ENCODE peak calls at places on chromosomes 11 and 22, in eight cellular contexts. M is sigmoid colon, Y is heart left ventricle, I is body of pancreas, Z is gastrocnemius medialis, K is esophagus muscularis mucosa, B is prostate gland, X is esophagus squamous epithelium. J is an unnamed sample. For H3K4me1, the result is how much of the 10 kb centered on the place peaks cover.

GRCh38 chr11:35235944-35236666 is 97.1 kb downstream of the CD44 start:
- DNase-seq in Z (no peak), M (no peak), X (no peak), Y (no peak), B (no peak), K (no peak), I (peak), J (no peak)

GRCh38 chr11:75495749-75496641 is 29.7 kb downstream of the GDPD5 start:
- DNase-seq in X (no peak), K (no peak), B (no peak), Y (no peak), M (no peak), Z (no peak), I (no peak), J (no peak)

GRCh38 chr22:27776410-27776958 is 25.1 kb downstream of the MN1 start:
- DNase-seq in Y (no peak), Z (no peak), I (no peak), B (no peak), M (no peak), K (no peak), X (no peak), J (no peak)

GRCh38 chr11:123659311-123659710 is 4.9 kb upstream of the SCN3B start:
- DNase-seq in X (no peak), M (no peak), K (no peak), Y (no peak), B (no peak), I (no peak), Z (no peak), J (no peak)

GRCh38 chr11:57763568-57763967 is 2.0 kb downstream of the CTNND1 start:
- DNase-seq in X (no peak), Z (no peak), M (no peak), Y (no peak), K (no peak), B (peak), I (no peak), J (no peak)

GRCh38 chr11:106077609-106078517 is at the start of gene AASDHPPT:
- DNase-seq in M (no peak), B (peak), I (peak), K (no peak), Y (no peak), X (no peak), Z (peak), J (no peak)

GRCh38 chr11:126355926-126356897 is 726 bp downstream of the ST3GAL4 start:
- DNase-seq in B (no peak), Y (peak), X (no peak), M (peak), I (no peak), K (no peak), Z (no peak), J (peak)

GRCh38 chr22:20033045-20033706 is 12.3 kb downstream of the TANGO2 start:
- DNase-seq in X (no peak), I (peak), Z (no peak), K (no peak), M (no peak), B (no peak), Y (peak), J (no peak)

GRCh38 chr11:117232911-117233409 is 489 bp downstream of the RNF214 start:
- DNase-seq in X (no peak), M (peak), Z (no peak), K (no peak), Y (no peak), B (no peak), I (no peak), J (peak)

GRCh38 chr11:20658135-20658534 is 11.3 kb upstream of the NELL1 start:
- DNase-seq in I (no peak), K (no peak), X (no peak), Y (no peak), B (no peak), M (no peak), Z (no peak), J (no peak)

DNA sequence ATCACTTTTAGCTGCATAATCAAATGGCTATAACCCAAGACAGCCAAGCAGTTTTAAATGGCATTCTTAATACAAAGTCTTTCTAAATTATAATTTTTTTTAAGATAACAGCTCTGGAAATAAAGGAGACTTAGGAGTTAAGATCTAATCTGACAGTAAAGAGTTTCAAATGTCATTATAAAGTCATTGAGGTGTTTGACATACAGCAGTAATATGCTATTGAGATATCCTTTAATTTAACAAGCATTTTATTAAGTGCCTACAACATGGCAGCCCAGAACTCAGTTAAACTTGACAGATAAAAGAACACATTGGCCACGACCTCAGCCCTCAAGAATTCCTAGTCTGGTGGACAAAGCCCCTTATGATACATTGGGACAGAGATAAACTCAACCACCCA is 163.0 kb upstream of the FAT3 start:
- DNase-seq in Z (no peak), I (no peak), M (no peak), K (no peak), Y (no peak), X (no peak), B (no peak), J (no peak)
- H3K4me1 ChIP-seq in Z (under half), I (under half), M (under half), K (under half), Y (under half), X (under half), B (under half), J (under half)

GRCh38 chr11:614091-614582 is 1.6 kb downstream of the IRF7 start:
- DNase-seq in K (no peak), I (no peak), B (no peak), M (no peak), X (no peak), Y (no peak), Z (no peak), J (no peak)

GRCh38 chr11:612961-613300 is 2.8 kb downstream of the IRF7 start:
- DNase-seq in I (no peak), Z (no peak), B (no peak), Y (no peak), K (no peak), M (no peak), X (no peak), J (no peak)

GRCh38 chr11:611001-611996 is 4.5 kb downstream of the IRF7 start:
- DNase-seq in K (no peak), B (no peak), I (no peak), Z (no peak), X (no peak), Y (no peak), M (no peak), J (no peak)

GRCh38 chr11:613369-613968 is 2.3 kb downstream of the IRF7 start:
- DNase-seq in I (peak), K (no peak), Z (no peak), B (peak), Y (peak), X (peak), M (no peak), J (peak)

GRCh38 chr11:612201-612960 is 3.4 kb downstream of the IRF7 start:
- DNase-seq in Z (peak), K (no peak), X (no peak), Y (no peak), B (no peak), M (no peak), I (no peak), J (no peak)
- TF ChIP-seq POLR2A in Z (no peak), K (no peak), X (no peak), Y (no peak), B (no peak), M (no peak), I (no peak), J (no peak)

GRCh38 chr11:44865866-44866272 is 84.8 kb downstream of the TP53I11 start:
- DNase-seq in Z (no peak), X (no peak), B (peak), I (peak), K (no peak), Y (peak), M (peak), J (no peak)

GRCh38 chr11:44860967-44861828 is 89.5 kb downstream of the TP53I11 start:
- DNase-seq in B (no peak), X (no peak), K (no peak), I (no peak), M (peak), Y (no peak), Z (no peak), J (no peak)

GRCh38 chr11:44862546-44863101 is 88.1 kb downstream of the TP53I11 start:
- DNase-seq in M (no peak), I (no peak), X (no peak), B (no peak), Z (no peak), Y (no peak), K (no peak), J (no peak)

GRCh38 chr11:44861829-44862545 is 88.7 kb downstream of the TP53I11 start:
- DNase-seq in K (peak), Z (peak), M (peak), I (peak), B (no peak), X (no peak), Y (peak), J (peak)

DNA sequence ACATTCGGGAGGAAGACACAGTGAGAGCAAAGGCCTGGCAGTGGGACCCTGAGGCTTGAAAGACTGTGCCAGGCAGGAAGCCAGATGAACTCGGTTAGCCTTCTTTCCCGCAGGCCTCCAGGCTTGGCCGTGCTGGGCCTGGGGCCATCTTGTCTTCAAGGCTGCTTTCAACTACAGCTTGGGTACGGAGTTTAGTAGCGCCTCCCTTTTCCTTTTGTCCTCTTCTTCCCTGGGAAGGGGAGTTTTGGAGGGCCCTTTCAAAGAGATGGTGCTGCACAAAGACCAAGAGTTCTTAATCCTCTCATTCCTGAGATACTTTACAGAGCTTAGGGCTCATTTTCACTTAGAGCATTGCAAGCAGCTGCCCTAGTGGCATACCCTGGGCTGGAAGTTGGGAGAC is 87.5 kb downstream of the TP53I11 start:
- DNase-seq in B (no peak), Z (no peak), M (no peak), K (no peak), I (no peak), X (no peak), Y (no peak), J (no peak)
- H3K4me1 ChIP-seq in B (under half), Z (under half), M (half or more), K (half or more), I (under half), X (under half), Y (under half), J (under half)

GRCh38 chr11:62688481-62688880 is 849 bp downstream of the LRRN4CL start:
- DNase-seq in B (no peak), K (no peak), X (no peak), M (no peak), I (no peak), Z (no peak), Y (no peak), J (no peak)

GRCh38 chr11:62694455-62695167 is 5.3 kb upstream of the LRRN4CL start:
- DNase-seq in Z (peak), Y (peak), B (peak), X (no peak), K (peak), M (peak), I (peak), J (peak)

GRCh38 chr11:62687508-62688396 is 1.6 kb downstream of the LRRN4CL start:
- DNase-seq in Y (no peak), B (no peak), I (no peak), M (peak), K (no peak), X (no peak), Z (no peak), J (peak)

DNA sequence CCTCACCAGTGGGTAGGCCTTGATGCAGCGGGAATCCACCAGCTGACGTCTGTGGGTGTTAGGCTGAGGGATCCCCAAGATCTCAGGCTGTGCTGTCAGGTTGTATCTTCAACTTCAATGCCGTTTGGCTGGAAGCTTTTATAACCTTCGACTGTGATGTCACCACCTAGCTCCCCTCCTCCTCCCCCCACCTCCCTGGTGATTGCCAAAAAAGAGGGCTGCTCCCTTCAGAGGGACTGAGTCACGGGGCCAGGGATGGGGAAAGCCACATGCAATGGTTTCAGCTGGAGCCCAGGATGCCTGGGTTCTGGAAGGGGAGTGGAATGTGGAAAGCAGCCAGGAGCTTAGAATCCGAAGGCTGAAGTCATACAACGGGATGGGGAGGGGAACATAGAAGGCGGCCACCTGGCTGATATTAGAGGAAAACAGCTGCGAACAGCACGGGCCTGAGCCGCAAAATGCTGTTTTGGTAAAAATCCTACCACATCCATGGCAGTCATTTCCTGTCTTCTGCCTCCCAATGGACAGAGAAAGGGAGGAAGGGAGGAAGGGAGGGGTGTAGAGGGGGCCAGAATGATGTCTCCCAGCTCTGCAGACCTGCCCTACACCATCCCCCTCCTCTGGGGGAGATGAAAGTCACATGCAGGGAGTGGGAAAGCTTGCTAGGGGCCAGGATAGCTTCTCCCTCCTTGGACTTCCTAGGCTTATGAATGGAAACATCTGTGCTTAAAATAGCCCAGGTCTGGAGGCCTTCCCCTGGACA is at the start of gene LRRN4CL:
- DNase-seq in Z (peak), B (no peak), Y (peak), I (peak), K (peak), M (peak), X (no peak), J (peak)
- TF ChIP-seq POLR2A in Z (peak), B (no peak), Y (no peak), I (no peak), K (peak), M (peak), X (no peak), J (peak)

GRCh38 chr22:25070870-25071465 is 118.5 kb downstream of the KIAA1671 start:
- DNase-seq in Z (no peak), M (no peak), K (no peak), X (no peak), Y (no peak), B (no peak), I (no peak), J (no peak)

GRCh38 chr22:25069758-25070461 is 117.4 kb downstream of the KIAA1671 start:
- DNase-seq in Z (peak), Y (no peak), I (no peak), B (peak), X (no peak), K (no peak), M (no peak), J (peak)

GRCh38 chr22:25069426-25069757 is 116.9 kb downstream of the KIAA1671 start:
- DNase-seq in M (no peak), X (no peak), K (no peak), Y (no peak), Z (no peak), B (no peak), I (no peak), J (no peak)

GRCh38 chr22:25071720-25072119 is 119.2 kb downstream of the KIAA1671 start:
- DNase-seq in Y (no peak), K (no peak), M (no peak), X (no peak), I (no peak), Z (no peak), B (no peak), J (no peak)

GRCh38 chr22:25072406-25072805 is 119.9 kb downstream of the KIAA1671 start:
- DNase-seq in I (no peak), B (no peak), Z (no peak), M (no peak), K (no peak), Y (no peak), X (no peak), J (no peak)
- H3K4me1 ChIP-seq in I (under half), B (under half), Z (under half), M (under half), K (under half), Y (under half), X (under half), J (under half)

GRCh38 chr22:17589810-17590375 is 26.6 kb downstream of the SLC25A18 start:
- DNase-seq in M (no peak), X (no peak), K (no peak), Z (no peak), Y (no peak), B (no peak), I (no peak), J (no peak)
- TF ChIP-seq POLR2A in M (no peak), X (no peak), K (no peak), Z (no peak), Y (no peak), B (no peak), I (no peak), J (no peak)

GRCh38 chr22:49783926-49784629 is 43.6 kb downstream of the BRD1 start:
- DNase-seq in I (no peak), M (peak), K (no peak), X (no peak), Y (peak), B (no peak), Z (no peak), J (peak)

GRCh38 chr22:49783036-49783746 is 44.5 kb downstream of the BRD1 start:
- DNase-seq in I (no peak), B (no peak), Y (no peak), K (no peak), M (no peak), X (no peak), Z (no peak), J (no peak)

GRCh38 chr22:49784987-49785614 is 42.6 kb downstream of the BRD1 start:
- DNase-seq in X (no peak), I (no peak), Z (no peak), Y (peak), B (no peak), K (no peak), M (no peak), J (no peak)

GRCh38 chr22:49785841-49786451 is 41.7 kb downstream of the BRD1 start:
- DNase-seq in M (no peak), K (no peak), X (no peak), Z (peak), B (no peak), I (no peak), Y (peak), J (no peak)

GRCh38 chr22:49784630-49784971 is 43.1 kb downstream of the BRD1 start:
- DNase-seq in B (no peak), K (no peak), I (no peak), Y (peak), Z (no peak), X (no peak), M (no peak), J (no peak)
- H3K4me1 ChIP-seq in B (under half), K (half or more), I (under half), Y (under half), Z (half or more), X (under half), M (half or more), J (under half)

DNA sequence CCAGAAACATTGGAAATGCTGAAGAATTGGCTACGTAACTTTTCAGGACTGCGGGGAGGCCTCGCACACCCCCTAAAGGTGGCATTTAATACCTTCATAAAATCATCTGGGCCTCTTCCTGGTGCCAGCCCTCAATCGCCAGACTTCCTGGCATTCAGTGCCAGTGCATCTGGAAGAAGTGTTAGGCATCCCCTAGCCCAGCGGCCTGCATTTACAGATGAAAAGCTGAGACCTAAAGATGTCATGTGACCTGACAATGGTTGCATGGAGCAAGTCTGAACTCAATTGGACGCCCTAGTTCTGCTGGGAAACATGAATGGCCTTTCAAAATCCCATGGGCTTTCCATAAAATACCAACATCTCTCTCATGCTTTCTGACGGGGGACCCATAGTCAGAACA is 81.0 kb upstream of the TMEM45B start:
- DNase-seq in K (no peak), B (no peak), M (no peak), Y (no peak), Z (no peak), X (no peak), I (no peak), J (no peak)
- TF ChIP-seq POLR2A in K (no peak), B (no peak), M (no peak), Y (no peak), Z (no peak), X (no peak), I (no peak), J (no peak)

GRCh38 chr22:45604239-45604711 is 67.4 kb upstream of the ATXN10 start:
- DNase-seq in X (no peak), M (peak), I (peak), Z (no peak), B (peak), Y (peak), K (no peak), J (no peak)

GRCh38 chr22:45602824-45603301 is 68.8 kb upstream of the ATXN10 start:
- DNase-seq in Z (no peak), M (peak), X (no peak), I (no peak), Y (peak), K (no peak), B (no peak), J (no peak)

GRCh38 chr22:45602004-45602733 is 69.5 kb upstream of the ATXN10 start:
- DNase-seq in Z (no peak), I (no peak), K (no peak), M (peak), B (no peak), Y (peak), X (no peak), J (no peak)

GRCh38 chr22:45600791-45601730 is 70.6 kb upstream of the ATXN10 start:
- DNase-seq in X (no peak), Z (no peak), I (peak), M (peak), Y (peak), K (no peak), B (no peak), J (no peak)

DNA sequence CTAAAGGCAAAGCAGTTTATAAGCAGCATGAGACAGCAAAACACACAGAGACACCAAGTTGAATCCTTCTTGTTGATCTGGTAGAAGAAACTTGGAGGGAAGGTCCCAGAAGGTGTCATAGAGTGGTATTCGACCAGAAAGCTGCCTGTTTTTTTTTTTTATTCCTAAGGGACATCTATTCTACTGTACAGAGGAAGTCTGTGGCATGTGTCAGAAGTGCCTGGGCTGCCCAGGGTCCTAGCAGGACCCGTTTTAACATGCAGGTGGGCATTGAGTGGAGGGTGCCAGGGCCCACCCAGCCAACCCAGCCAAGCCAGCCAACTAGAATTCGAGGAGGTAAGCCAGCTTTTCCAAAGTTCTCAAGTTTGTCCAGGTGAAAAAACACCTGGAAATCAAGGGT is 68.0 kb upstream of the ATXN10 start:
- DNase-seq in B (no peak), M (peak), I (no peak), Y (peak), Z (no peak), X (no peak), K (no peak), J (no peak)
- H3K4me1 ChIP-seq in B (under half), M (under half), I (half or more), Y (under half), Z (under half), X (under half), K (under half), J (under half)

DNA sequence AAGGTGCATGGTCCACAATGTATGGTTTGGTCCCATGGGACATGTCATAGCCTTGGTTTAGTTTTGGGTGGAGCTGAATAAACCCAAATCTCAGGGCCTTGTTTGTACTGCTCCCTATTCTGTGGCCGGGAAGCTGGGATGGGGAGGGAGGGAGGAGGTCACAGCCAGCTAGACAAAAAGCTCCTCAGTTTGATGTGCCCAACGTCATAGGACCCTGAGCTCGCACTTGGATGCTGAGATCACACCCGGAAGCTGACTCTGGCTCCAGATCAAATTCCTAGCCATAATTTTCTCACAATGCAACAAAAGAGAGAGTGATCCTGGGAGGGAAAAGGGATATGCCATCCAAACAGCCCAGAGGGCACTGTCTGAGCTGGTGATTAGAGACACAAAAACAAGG is 1.5 kb downstream of the HSPB2 start:
- DNase-seq in Y (peak), K (no peak), X (no peak), M (peak), B (no peak), Z (peak), I (peak), J (peak)
- TF ChIP-seq POLR2A in Y (no peak), K (peak), X (no peak), M (peak), B (no peak), Z (no peak), I (no peak), J (no peak)